ENCODE peak calls at places on chromosome 9, in four cellular contexts. G is mucosa of descending colon, Q is right cardiac atrium, W is PC-9. U is an unnamed sample.

GRCh38 chr9:34686732-34687131 is 4.3 kb downstream of the CCL19 start:
- DNase-seq in G (no peak), Q (no peak), W (no peak), U (no peak)

GRCh38 chr9:84575705-84576104 is 93.8 kb upstream of the NTRK2 start:
- DNase-seq in G (no peak), Q (no peak), W (no peak), U (no peak)

GRCh38 chr9:5430912-5431311 is 6.8 kb downstream of the PLGRKT start:
- DNase-seq in G (no peak), Q (no peak), W (no peak), U (no peak)

GRCh38 chr9:122340161-122340560 is 30.7 kb upstream of the PTGS1 start:
- DNase-seq in G (no peak), Q (no peak), W (no peak), U (no peak)

GRCh38 chr9:84557751-84558150 is 111.8 kb upstream of the NTRK2 start:
- DNase-seq in G (no peak), Q (no peak), W (no peak), U (no peak)

GRCh38 chr9:137365056-137365455 is 57.9 kb downstream of the EXD3 start:
- DNase-seq in G (peak; percentile 13), Q (no peak), W (no peak), U (peak; percentile 34)

GRCh38 chr9:115944166-115944948 is 209.2 kb upstream of the PAPPA start:
- DNase-seq in G (peak; percentile 66), Q (peak; percentile 90), W (peak; percentile 4), U (no peak)

GRCh38 chr9:249025-249424 is 34.4 kb downstream of the DOCK8 start:
- DNase-seq in G (no peak), Q (no peak), W (no peak), U (no peak)

GRCh38 chr9:86714976-86715375 is 232.3 kb downstream of the GAS1 start:
- DNase-seq in G (no peak), Q (no peak), W (no peak), U (no peak)

GRCh38 chr9:111598730-111599091 is 736 bp downstream of the PTGR1 start:
- DNase-seq in G (peak; percentile 62), Q (peak; percentile 44), W (no peak), U (no peak)

GRCh38 chr9:37342493-37342892 is 80.0 kb upstream of the GRHPR start:
- DNase-seq in G (no peak), Q (no peak), W (no peak), U (no peak)

GRCh38 chr9:86142973-86143372 is 43.6 kb upstream of the GOLM1 start:
- DNase-seq in G (no peak), Q (no peak), W (no peak), U (no peak)

GRCh38 chr9:108584860-108585259 is 270.9 kb downstream of the ACTL7B start:
- DNase-seq in G (no peak), Q (no peak), W (no peak), U (no peak)

GRCh38 chr9:133346021-133346713 is 1.8 kb downstream of the MED22 start:
- DNase-seq in G (no peak), Q (no peak), W (no peak), U (no peak)

GRCh38 chr9:38057416-38058195 is 11.4 kb downstream of the SHB start:
- DNase-seq in G (no peak), Q (no peak), W (no peak), U (no peak)

GRCh38 chr9:24297931-24298330 is 247.8 kb downstream of the IZUMO3 start:
- DNase-seq in G (no peak), Q (no peak), W (no peak), U (no peak)

GRCh38 chr9:7983361-7983974 is 183.9 kb upstream of the DMAC1 start:
- DNase-seq in G (no peak), Q (no peak), W (no peak), U (no peak)

GRCh38 chr9:126614088-126614454 is 343 bp downstream of the LMX1B start:
- DNase-seq in G (no peak), Q (no peak), W (no peak), U (no peak)

GRCh38 chr9:124190761-124191160 is 67.0 kb upstream of the NEK6 start:
- DNase-seq in G (no peak), Q (no peak), W (no peak), U (no peak)

DNA sequence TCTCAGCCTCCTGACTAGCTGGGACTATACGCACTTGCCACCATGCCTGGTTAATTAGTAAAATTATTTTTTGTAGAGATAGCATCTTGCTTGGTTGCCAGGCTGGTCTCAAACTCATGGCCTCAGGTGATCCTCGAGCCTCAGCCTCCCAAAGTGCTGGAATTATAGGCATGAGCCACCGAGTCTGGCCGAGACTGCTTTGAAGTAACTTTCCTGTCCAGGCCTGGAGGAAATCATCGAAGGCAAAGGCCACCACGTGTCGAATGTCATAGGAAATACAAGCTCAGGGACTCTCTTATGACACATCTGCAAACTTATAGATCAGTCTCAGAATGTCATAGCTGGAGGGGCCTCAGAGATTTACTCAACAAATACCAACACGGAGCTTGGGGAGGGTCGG is 25.1 kb downstream of the RAPGEF1 start:
- DNase-seq in G (no peak), Q (no peak), W (no peak), U (no peak)
- H3K4me1 ChIP-seq in G (no peaks in the 10 kb centered on the region), Q (peaks cover 20% of the 10 kb centered on the region), W (no peaks in the 10 kb centered on the region), U (peaks cover 34% of the 10 kb centered on the region)

DNA sequence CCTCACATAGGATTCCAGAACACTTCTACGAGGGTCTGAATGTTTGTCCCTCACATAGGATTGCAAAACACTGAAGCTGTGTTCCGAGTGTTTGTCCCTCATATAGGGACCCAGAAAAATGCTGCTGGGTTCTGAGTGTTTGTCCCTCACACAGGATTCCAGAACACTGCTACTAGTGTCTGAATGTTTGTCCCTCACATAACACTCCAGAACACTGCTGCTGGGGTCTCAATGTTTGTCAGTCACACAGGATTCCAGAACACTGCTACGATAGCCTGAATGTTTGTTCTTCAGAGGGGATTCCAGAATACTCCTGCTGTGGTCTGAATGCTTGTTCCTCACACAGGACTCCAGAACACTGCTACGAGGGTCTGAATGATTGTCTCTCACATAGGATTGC is 218.7 kb downstream of the FOXD4L6 start:
- DNase-seq in G (no peak), Q (no peak), W (no peak), U (no peak)
- H3K9me3 ChIP-seq in G (peaks cover 99% of the 10 kb centered on the region), Q (peaks cover 11% of the 10 kb centered on the region), W (no peaks in the 10 kb centered on the region), U (peaks cover 86% of the 10 kb centered on the region)

DNA sequence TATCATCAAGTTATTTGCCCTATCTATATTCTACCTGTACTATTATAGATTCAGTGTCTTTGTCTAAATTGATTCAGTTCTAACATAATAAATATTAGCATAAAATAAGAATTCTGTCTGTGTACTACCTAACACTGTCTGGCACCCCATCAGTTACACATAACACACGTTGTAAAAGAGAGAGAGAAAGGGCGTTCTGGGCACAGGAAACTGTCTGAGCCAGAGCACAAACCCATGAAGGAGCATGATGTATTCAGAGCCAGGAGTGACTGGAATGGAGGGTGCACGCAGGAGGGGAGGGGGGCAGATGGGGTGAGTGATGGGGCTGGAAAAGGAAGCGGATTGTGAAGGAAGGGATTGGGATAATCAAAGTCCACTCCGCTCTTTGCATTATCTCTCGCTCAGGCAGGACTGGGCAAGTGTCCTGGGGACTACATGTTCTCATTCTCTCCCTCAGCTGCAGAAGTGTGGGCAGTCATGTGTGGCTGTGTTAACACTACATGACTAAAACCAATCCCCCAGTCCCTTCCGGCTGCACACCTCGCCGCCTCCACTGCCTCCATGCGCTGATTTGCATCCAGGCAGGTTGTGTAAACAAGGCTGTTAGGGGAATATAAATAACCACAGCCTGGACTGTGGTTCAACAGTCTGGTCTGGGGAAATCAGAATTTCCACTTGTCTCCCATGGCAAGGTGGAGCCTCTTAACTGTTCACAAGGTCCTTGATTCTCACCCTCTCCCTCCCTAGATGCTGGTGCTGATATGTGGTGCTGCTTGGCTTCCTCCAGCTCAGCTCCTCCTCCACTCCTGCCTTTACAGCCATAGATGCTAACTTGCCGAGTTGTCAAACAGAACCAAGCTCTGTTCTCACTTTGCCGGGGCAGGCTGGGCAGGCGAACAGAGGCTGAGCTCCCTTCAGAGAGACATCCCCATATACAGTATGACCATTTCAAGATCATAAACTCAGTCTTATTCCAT is 367.5 kb upstream of the BRINP1 start:
- DNase-seq in G (peak; percentile 41), Q (no peak), W (no peak), U (no peak)
- H3K4me1 ChIP-seq in G (no peaks in the 10 kb centered on the region), Q (no peaks in the 10 kb centered on the region), W (no peaks in the 10 kb centered on the region), U (no peaks in the 10 kb centered on the region)

GRCh38 chr9:89277043-89277442 is 34.0 kb upstream of the CKS2 start:
- DNase-seq in G (no peak), Q (no peak), W (no peak), U (no peak)

GRCh38 chr9:89273528-89274279 is 37.3 kb upstream of the CKS2 start:
- DNase-seq in G (no peak), Q (no peak), W (no peak), U (no peak)

GRCh38 chr9:89278551-89278950 is 32.4 kb upstream of the CKS2 start:
- DNase-seq in G (no peak), Q (no peak), W (no peak), U (no peak)

GRCh38 chr9:89277454-89277853 is 33.5 kb upstream of the CKS2 start:
- DNase-seq in G (no peak), Q (no peak), W (no peak), U (no peak)

GRCh38 chr9:89274838-89275237 is 36.2 kb upstream of the CKS2 start:
- DNase-seq in G (no peak), Q (no peak), W (no peak), U (no peak)
- H3K9me3 ChIP-seq in G (peaks cover 28% of the 10 kb centered on the region), Q (no peaks in the 10 kb centered on the region), W (peaks cover 21% of the 10 kb centered on the region), U (peaks cover 18% of the 10 kb centered on the region)

GRCh38 chr9:128898382-128898781 is 16.4 kb downstream of the LRRC8A start:
- DNase-seq in G (no peak), Q (no peak), W (no peak), U (no peak)

GRCh38 chr9:128901822-128902221 is 19.0 kb upstream of the PHYHD1 start:
- DNase-seq in G (no peak), Q (no peak), W (no peak), U (no peak)

GRCh38 chr9:128901379-128901778 is 19.4 kb upstream of the PHYHD1 start:
- DNase-seq in G (no peak), Q (no peak), W (no peak), U (no peak)

GRCh38 chr9:128898845-128899565 is 17.1 kb downstream of the LRRC8A start:
- DNase-seq in G (no peak), Q (no peak), W (no peak), U (no peak)

DNA sequence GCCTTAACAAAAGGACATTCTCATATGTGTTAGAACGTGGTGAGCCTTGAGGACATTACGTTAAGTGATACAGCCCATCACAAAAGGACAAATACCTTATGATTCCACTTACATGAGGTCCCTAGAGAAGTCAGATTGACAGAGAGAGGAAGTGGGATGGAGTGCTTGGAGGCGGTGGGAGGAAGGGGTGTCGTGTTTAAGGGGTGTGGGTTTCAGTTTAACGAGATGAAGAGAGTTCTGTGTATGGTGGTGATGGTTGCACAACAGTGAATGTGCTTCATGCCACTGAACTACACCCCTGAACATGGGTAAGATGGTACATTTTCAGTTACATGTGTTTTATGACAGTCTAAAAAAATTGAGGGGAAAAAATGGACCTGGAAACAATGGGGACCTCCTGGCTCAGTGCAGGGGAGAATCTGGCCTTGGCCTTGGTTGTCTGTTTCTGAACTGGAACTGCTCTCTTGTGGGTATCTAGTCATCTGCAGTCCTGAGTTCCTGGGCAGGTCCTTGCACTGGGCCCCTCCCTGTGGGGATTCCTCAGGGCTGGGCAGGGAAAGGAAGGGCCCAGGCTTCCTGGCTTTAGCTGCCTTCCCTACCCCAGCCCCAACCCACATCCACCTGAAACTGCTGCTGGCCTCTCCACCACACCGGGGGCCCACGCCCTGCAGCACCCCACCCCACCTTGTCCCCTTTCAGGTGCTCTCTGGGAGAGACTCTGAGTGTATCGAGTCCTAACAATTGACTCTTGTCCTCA is 17.8 kb downstream of the LRRC8A start:
- DNase-seq in G (no peak), Q (no peak), W (peak; percentile 83), U (no peak)
- H3K4me1 ChIP-seq in G (peaks cover 14% of the 10 kb centered on the region), Q (peaks cover 14% of the 10 kb centered on the region), W (peaks cover 67% of the 10 kb centered on the region), U (peaks cover 94% of the 10 kb centered on the region)